ENCODE peak calls at places on chromosome 6, in seven cellular contexts. A is cardiac muscle cell, G is heart right ventricle, P is A549, C is choroid plexus epithelial cell, O is WERI-Rb-1, N is AG10803. S is an unnamed sample.

GRCh38 chr6:143401636-143402370 is 48.7 kb downstream of the ADAT2 start:
- DNase-seq in P (no peak), G (no peak), C (no peak), N (no peak), O (no peak), A (no peak), S (no peak)

GRCh38 chr6:39213195-39213920 is 15.9 kb downstream of the KCNK5 start:
- DNase-seq in O (no peak), N (no peak), C (no peak), G (no peak), P (no peak), A (no peak), S (no peak)

GRCh38 chr6:47188588-47189021 is 121.1 kb downstream of the TNFRSF21 start:
- DNase-seq in G (no peak), N (peak; percentile 46), A (peak; percentile 67), P (no peak), O (no peak), C (peak; percentile 81), S (peak; percentile 62)

GRCh38 chr6:99416226-99416625 is 8.9 kb downstream of the PNISR start:
- DNase-seq in G (no peak), C (no peak), O (no peak), A (no peak), P (no peak), N (no peak), S (no peak)

GRCh38 chr6:1321715-1322114 is 9.8 kb downstream of the FOXQ1 start:
- DNase-seq in P (no peak), C (peak; percentile 58), N (peak; percentile 90), G (no peak), A (peak; percentile 79), O (no peak), S (peak; percentile 56)

GRCh38 chr6:87155920-87156600 is 695 bp downstream of the ZNF292 start:
- DNase-seq in G (peak; percentile 39), N (peak; percentile 40), O (peak; percentile 76), P (peak; percentile 3), C (peak; percentile 49), A (peak; percentile 58), S (peak; percentile 43)

GRCh38 chr6:25732468-25733198 is 21.9 kb upstream of the SLC17A4 start:
- DNase-seq in C (no peak), N (no peak), O (no peak), P (no peak), G (no peak), A (no peak), S (no peak)

GRCh38 chr6:168130168-168130651 is 51.2 kb upstream of the FRMD1 start:
- DNase-seq in C (no peak), A (no peak), G (peak; percentile 49), P (no peak), N (no peak), O (no peak), S (no peak)

GRCh38 chr6:38215225-38215624 is 395.7 kb downstream of the ZFAND3 start:
- DNase-seq in N (no peak), A (no peak), G (no peak), P (no peak), C (no peak), O (no peak), S (no peak)

DNA sequence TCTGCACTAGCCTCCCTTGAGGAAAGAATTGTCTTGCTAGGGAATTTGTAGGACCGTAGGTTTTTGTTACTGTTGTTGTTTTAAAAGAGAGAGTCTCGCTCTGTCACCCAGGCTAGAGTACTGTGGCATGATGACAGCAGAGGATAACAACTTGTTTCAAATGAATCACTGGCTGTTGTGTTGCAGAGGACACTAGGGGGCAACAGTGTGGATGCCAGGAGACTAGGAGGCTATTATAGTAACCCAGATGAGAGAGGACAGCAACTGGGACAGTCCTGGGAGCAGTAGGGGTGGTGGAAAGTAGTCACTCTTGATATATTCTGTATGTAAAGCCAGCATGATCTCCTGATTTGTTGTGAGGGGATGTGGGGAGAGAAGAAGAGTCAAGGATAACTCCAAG is 41.8 kb upstream of the LAMA4 start:
- DNase-seq in A (peak; percentile 46), G (no peak), N (peak; percentile 71), O (peak; percentile 24), P (peak; percentile 14), C (peak; percentile 74), S (peak; percentile 59)
- TF ChIP-seq CTCF in A (peak; percentile 61), G (peak; percentile 36), N (peak; percentile 71), O (peak; percentile 68), P (peak; percentile 25), C (peak; percentile 82), S (peak; percentile 64)

GRCh38 chr6:13277231-13277630 is 51.1 kb downstream of the TBC1D7 start:
- DNase-seq in O (no peak), P (no peak), N (no peak), A (no peak), G (no peak), C (no peak), S (no peak)

GRCh38 chr6:13274707-13275434 is 53.5 kb downstream of the TBC1D7 start:
- DNase-seq in P (no peak), N (no peak), A (no peak), C (no peak), O (no peak), G (no peak), S (no peak)

GRCh38 chr6:13273202-13273930 is 55.0 kb downstream of the TBC1D7 start:
- DNase-seq in P (no peak), G (no peak), N (peak; percentile 27), A (no peak), C (no peak), O (no peak), S (no peak)

GRCh38 chr6:13273931-13274706 is 54.2 kb downstream of the TBC1D7 start:
- DNase-seq in C (no peak), G (no peak), N (no peak), A (no peak), O (no peak), P (no peak), S (no peak)

DNA sequence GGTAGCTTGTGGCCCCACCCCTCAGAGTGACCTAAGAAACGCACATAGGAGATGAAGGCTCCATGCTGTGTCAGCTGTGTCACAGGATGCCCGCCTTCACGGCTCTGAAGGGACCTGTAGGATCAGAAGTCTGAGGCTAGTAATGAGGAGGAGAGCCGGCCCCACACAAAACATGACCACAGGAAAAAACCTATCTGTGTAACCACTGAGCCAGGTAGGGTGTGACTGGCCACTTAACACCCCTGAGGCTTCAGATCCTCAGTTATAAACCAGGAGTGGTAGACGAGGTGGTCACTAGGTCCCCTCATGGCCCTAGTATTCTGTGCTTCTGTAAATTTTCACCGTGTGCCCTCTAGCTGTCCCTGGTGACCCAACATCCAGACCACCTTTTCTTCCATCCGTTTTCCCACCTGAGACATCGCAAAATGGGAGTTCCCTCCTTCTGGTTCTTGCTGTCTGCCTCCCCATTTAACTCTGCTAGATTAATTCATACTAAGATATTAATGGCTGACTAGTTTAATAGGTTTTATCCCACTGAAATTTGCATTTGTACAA is 52.8 kb downstream of the TBC1D7 start:
- DNase-seq in O (no peak), C (no peak), N (no peak), G (no peak), A (no peak), P (no peak), S (no peak)
- H3K4me3 ChIP-seq in O (no peak overlapping the region), C (no peak overlapping the region), N (no peak overlapping the region), G (no peak overlapping the region), A (no peak overlapping the region), P (no peak overlapping the region), S (no peak overlapping the region)

GRCh38 chr6:17705778-17706579 is 746 bp downstream of the NUP153 start:
- DNase-seq in N (peak; percentile 55), P (peak; percentile 48), A (peak; percentile 70), O (peak; percentile 76), G (peak; percentile 59), C (peak; percentile 69), S (peak; percentile 61)
- TF ChIP-seq CTCF in N (peak; percentile 17), P (no peak), A (no peak), O (peak; percentile 20), G (no peak), C (peak; percentile 11), S (no peak)

GRCh38 chr6:157020398-157021266 is 243.5 kb downstream of the ARID1B start:
- DNase-seq in N (peak; percentile 63), A (peak; percentile 74), G (peak; percentile 62), C (peak; percentile 67), O (peak; percentile 42), P (peak; percentile 52), S (peak; percentile 67)

GRCh38 chr6:157019733-157020132 is 242.6 kb downstream of the ARID1B start:
- DNase-seq in O (no peak), P (no peak), C (peak; percentile 57), A (peak; percentile 35), N (peak; percentile 25), G (no peak), S (peak; percentile 25)

GRCh38 chr6:157017022-157017421 is 239.8 kb downstream of the ARID1B start:
- DNase-seq in N (no peak), G (no peak), P (no peak), O (no peak), A (no peak), C (no peak), S (no peak)

GRCh38 chr6:157017861-157018260 is 240.7 kb downstream of the ARID1B start:
- DNase-seq in P (no peak), C (no peak), G (no peak), N (no peak), A (peak; percentile 18), O (no peak), S (peak; percentile 37)

GRCh38 chr6:157019115-157019628 is 242.0 kb downstream of the ARID1B start:
- DNase-seq in G (no peak), C (peak; percentile 35), O (peak; percentile 42), N (peak; percentile 22), P (no peak), A (no peak), S (no peak)
- H3K4me3 ChIP-seq in G (no peak overlapping the region), C (no peak overlapping the region), O (no peak overlapping the region), N (no peak overlapping the region), P (no peak overlapping the region), A (no peak overlapping the region), S (no peak overlapping the region)

GRCh38 chr6:5379647-5380242 is 118.4 kb downstream of the FARS2 start:
- DNase-seq in C (peak; percentile 56), O (peak; percentile 82), N (peak; percentile 25), A (peak; percentile 49), G (no peak), P (peak; percentile 9), S (peak; percentile 59)
- TF ChIP-seq CTCF in C (peak; percentile 70), O (peak; percentile 92), N (peak; percentile 53), A (peak; percentile 63), G (peak; percentile 24), P (peak; percentile 46), S (peak; percentile 75)

GRCh38 chr6:71300561-71301168 is 12.1 kb downstream of the OGFRL1 start:
- DNase-seq in G (no peak), A (no peak), O (no peak), C (no peak), P (no peak), N (no peak), S (no peak)
- H3K4me3 ChIP-seq in G (no peak overlapping the region), A (no peak overlapping the region), O (no peak overlapping the region), C (no peak overlapping the region), P (no peak overlapping the region), N (no peak overlapping the region), S (no peak overlapping the region)

GRCh38 chr6:158769696-158770446 is 49.3 kb downstream of the EZR start:
- DNase-seq in N (no peak), A (peak; percentile 16), O (no peak), P (no peak), C (peak; percentile 67), G (peak; percentile 52), S (no peak)
- TF ChIP-seq CTCF in N (no peak), A (no peak), O (no peak), P (no peak), C (peak; percentile 11), G (no peak), S (no peak)

S was measured in fibroblast of pulmonary artery.